ENCODE peak calls at places on chromosomes 2 and 18, in four cellular contexts. N is A549, J is fibroblast of lung, Q is AG08395. T is an unnamed sample.

GRCh38 chr18:54608008-54608642 is 17.1 kb downstream of the DYNAP start:
- DNase-seq in N (no peak), J (peak), Q (no peak), T (no peak)

GRCh38 chr18:26370037-26370436 is 143.8 kb downstream of the TAF4B start:
- DNase-seq in N (no peak), J (no peak), Q (no peak), T (no peak)

GRCh38 chr2:150878347-150878746 is 383.3 kb downstream of the RBM43 start:
- DNase-seq in N (no peak), J (peak), Q (peak), T (no peak)

GRCh38 chr18:8949206-8949605 is 153.3 kb upstream of the NDUFV2 start:
- DNase-seq in N (no peak), J (peak), Q (peak), T (no peak)

GRCh38 chr2:240584486-240585031 is 2.0 kb upstream of the CAPN10 start:
- DNase-seq in N (no peak), J (peak), Q (no peak), T (no peak)

GRCh38 chr2:166900700-166901099 is 12.4 kb downstream of the XIRP2 start:
- DNase-seq in N (no peak), J (peak), Q (no peak), T (no peak)

GRCh38 chr2:235201796-235202195 is 250.0 kb downstream of the SH3BP4 start:
- DNase-seq in N (no peak), J (no peak), Q (no peak), T (no peak)

GRCh38 chr2:156779416-156780117 is 343.4 kb downstream of the GPD2 start:
- DNase-seq in N (no peak), J (no peak), Q (no peak), T (no peak)

GRCh38 chr18:62952807-62953206 is 237.5 kb downstream of the PHLPP1 start:
- DNase-seq in N (no peak), J (no peak), Q (no peak), T (no peak)

GRCh38 chr2:127039387-127040031 is 67.4 kb downstream of the BIN1 start:
- DNase-seq in N (no peak), J (no peak), Q (no peak), T (no peak)

GRCh38 chr18:45274026-45274425 is 341.2 kb upstream of the SLC14A2 start:
- DNase-seq in N (no peak), J (no peak), Q (no peak), T (no peak)

GRCh38 chr2:170974304-170974993 is 45.4 kb downstream of the GORASP2 start:
- DNase-seq in N (peak), J (peak), Q (peak), T (no peak)

GRCh38 chr18:63119647-63120046 is 199.9 kb downstream of the BCL2 start:
- DNase-seq in N (peak), J (peak), Q (peak), T (no peak)

GRCh38 chr2:12500899-12501298 is 215.8 kb upstream of the TRIB2 start:
- DNase-seq in N (no peak), J (no peak), Q (no peak), T (no peak)

GRCh38 chr18:72652990-72653593 is 109.0 kb upstream of the CBLN2 start:
- DNase-seq in N (peak), J (peak), Q (no peak), T (no peak)

GRCh38 chr2:219073413-219074129 is 12.8 kb upstream of the IHH start:
- DNase-seq in N (peak), J (peak), Q (peak), T (no peak)

GRCh38 chr2:241817126-241817820 is 8.3 kb downstream of the NEU4 start:
- DNase-seq in N (no peak), J (no peak), Q (no peak), T (peak)

GRCh38 chr2:138087761-138088602 is 123.7 kb downstream of the HNMT start:
- DNase-seq in N (no peak), J (no peak), Q (no peak), T (no peak)

GRCh38 chr2:238401539-238401938 is 25.2 kb upstream of the ASB1 start:
- DNase-seq in N (no peak), J (no peak), Q (no peak), T (no peak)

GRCh38 chr2:86302320-86302719 is 35.1 kb downstream of the REEP1 start:
- DNase-seq in N (no peak), J (no peak), Q (no peak), T (no peak)

GRCh38 chr18:10442551-10442971 is 11.9 kb upstream of the APCDD1 start:
- DNase-seq in N (no peak), J (no peak), Q (no peak), T (no peak)

GRCh38 chr18:45687617-45688016 is 36.4 kb upstream of the SLC14A1 start:
- DNase-seq in N (no peak), J (no peak), Q (no peak), T (no peak)

GRCh38 chr2:212905640-212906201 is 245.7 kb downstream of the IKZF2 start:
- DNase-seq in N (no peak), J (peak), Q (no peak), T (no peak)

GRCh38 chr2:4992226-4992625 is 700.0 kb upstream of the SOX11 start:
- DNase-seq in N (no peak), J (no peak), Q (no peak), T (no peak)

GRCh38 chr2:28322887-28323483 is 69.7 kb upstream of the FOSL2 start:
- DNase-seq in N (no peak), J (peak), Q (no peak), T (no peak)

GRCh38 chr2:10226032-10226724 is 76.5 kb upstream of the HPCAL1 start:
- DNase-seq in N (no peak), J (no peak), Q (no peak), T (no peak)

GRCh38 chr18:2303517-2304238 is 267.6 kb downstream of the METTL4 start:
- DNase-seq in N (peak), J (peak), Q (peak), T (no peak)

GRCh38 chr2:22626621-22627020 is 758.4 kb upstream of the KLHL29 start:
- DNase-seq in N (no peak), J (no peak), Q (no peak), T (no peak)

GRCh38 chr18:78720456-78721250 is 259.0 kb upstream of the SALL3 start:
- DNase-seq in N (no peak), J (no peak), Q (no peak), T (peak)

GRCh38 chr2:161273038-161273760 is 35.0 kb upstream of the PSMD14 start:
- DNase-seq in N (peak), J (peak), Q (peak), T (no peak)

GRCh38 chr2:108908717-108909077 is 80.3 kb downstream of the EDAR start:
- DNase-seq in N (no peak), J (no peak), Q (no peak), T (no peak)

GRCh38 chr2:128781888-128782385 is 463.3 kb upstream of the HS6ST1 start:
- DNase-seq in N (no peak), J (no peak), Q (no peak), T (no peak)

T was measured in left lung.